ENCODE peak calls at places on chromosome 2, in nine cellular contexts. One of them, this sample, is unnamed.

GRCh38 chr2:171318463-171318934 is 115.3 kb downstream of the METTL8 start:
- DNase-seq in H9: peak
- DNase-seq in left lung: no peak
- DNase-seq in kidney: no peak
- DNase-seq in A673: peak
- DNase-seq in coronary artery: no peak
- DNase-seq in DND-41: no peak
- DNase-seq in A549: no peak
- DNase-seq in stomach: no peak
- DNase-seq in this sample: no peak

GRCh38 chr2:221229097-221229496 is 343.0 kb downstream of the EPHA4 start:
- DNase-seq in H9: no peak
- DNase-seq in kidney: no peak
- DNase-seq in left lung: no peak
- DNase-seq in A673: no peak
- DNase-seq in DND-41: no peak
- DNase-seq in stomach: no peak
- DNase-seq in A549: no peak
- DNase-seq in coronary artery: no peak
- DNase-seq in this sample: no peak

GRCh38 chr2:27705851-27706622 is 42.3 kb downstream of the SLC4A1AP start:
- DNase-seq in left lung: no peak
- DNase-seq in A549: peak
- DNase-seq in coronary artery: peak
- DNase-seq in kidney: peak
- DNase-seq in stomach: peak
- DNase-seq in DND-41: no peak
- DNase-seq in A673: no peak
- DNase-seq in H9: no peak
- DNase-seq in this sample: peak

GRCh38 chr2:58240595-58240937 is 559 bp downstream of the FANCL start:
- DNase-seq in left lung: no peak
- DNase-seq in kidney: no peak
- DNase-seq in A673: no peak
- DNase-seq in coronary artery: no peak
- DNase-seq in DND-41: no peak
- DNase-seq in H9: no peak
- DNase-seq in stomach: no peak
- DNase-seq in A549: no peak
- DNase-seq in this sample: peak

GRCh38 chr2:40209728-40210127 is 242.2 kb downstream of the SLC8A1 start:
- DNase-seq in A549: no peak
- DNase-seq in A673: no peak
- DNase-seq in kidney: no peak
- DNase-seq in coronary artery: no peak
- DNase-seq in H9: no peak
- DNase-seq in stomach: no peak
- DNase-seq in left lung: no peak
- DNase-seq in DND-41: no peak
- DNase-seq in this sample: no peak

GRCh38 chr2:37768491-37768925 is 97.1 kb upstream of the CDC42EP3 start:
- DNase-seq in kidney: no peak
- DNase-seq in A673: no peak
- DNase-seq in DND-41: no peak
- DNase-seq in H9: no peak
- DNase-seq in A549: peak
- DNase-seq in coronary artery: peak
- DNase-seq in left lung: no peak
- DNase-seq in stomach: peak
- DNase-seq in this sample: peak

GRCh38 chr2:201964631-201965206 is 68.9 kb upstream of the FZD7 start:
- DNase-seq in coronary artery: no peak
- DNase-seq in stomach: no peak
- DNase-seq in H9: no peak
- DNase-seq in kidney: peak
- DNase-seq in A673: peak
- DNase-seq in left lung: no peak
- DNase-seq in DND-41: no peak
- DNase-seq in A549: no peak
- DNase-seq in this sample: no peak

GRCh38 chr2:124286089-124286783 is 261.1 kb downstream of the CNTNAP5 start:
- DNase-seq in DND-41: no peak
- DNase-seq in H9: peak
- DNase-seq in coronary artery: no peak
- DNase-seq in stomach: no peak
- DNase-seq in left lung: no peak
- DNase-seq in A673: peak
- DNase-seq in A549: no peak
- DNase-seq in kidney: no peak
- DNase-seq in this sample: no peak

GRCh38 chr2:203758841-203759691 is 52.6 kb downstream of the CD28 start:
- DNase-seq in stomach: peak
- DNase-seq in DND-41: no peak
- DNase-seq in H9: no peak
- DNase-seq in kidney: no peak
- DNase-seq in A549: peak
- DNase-seq in A673: no peak
- DNase-seq in coronary artery: no peak
- DNase-seq in left lung: no peak
- DNase-seq in this sample: no peak

DNA sequence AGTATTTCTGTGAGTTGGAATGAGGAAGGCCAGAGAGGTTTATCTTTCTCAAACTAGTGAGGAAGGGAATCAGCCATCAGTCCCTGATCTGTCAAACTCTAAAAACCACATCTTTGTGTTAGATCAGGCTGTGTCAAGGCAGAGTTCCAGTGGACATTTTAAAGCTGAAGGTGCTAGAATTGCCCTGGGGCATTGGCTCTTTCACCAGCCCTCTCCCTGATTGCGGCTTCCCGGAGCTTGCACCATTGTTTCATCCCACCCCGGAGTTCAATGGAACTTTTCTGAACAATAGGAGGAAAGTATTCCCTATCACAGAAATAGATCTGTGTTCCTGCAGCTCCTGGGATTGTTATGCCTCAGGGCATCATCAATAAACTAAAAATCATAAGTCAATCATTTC is 110.2 kb downstream of the RNF144A start:
- DNase-seq in coronary artery: no peak
- DNase-seq in left lung: no peak
- DNase-seq in stomach: no peak
- DNase-seq in DND-41: no peak
- DNase-seq in A673: no peak
- DNase-seq in A549: no peak
- DNase-seq in H9: no peak
- DNase-seq in kidney: no peak
- DNase-seq in this sample: no peak
- H3K27ac ChIP-seq in coronary artery: no peak
- H3K27ac ChIP-seq in left lung: no peak
- H3K27ac ChIP-seq in stomach: no peak
- H3K27ac ChIP-seq in DND-41: no peak
- H3K27ac ChIP-seq in A673: no peak
- H3K27ac ChIP-seq in A549: no peak
- H3K27ac ChIP-seq in H9: no peak
- H3K27ac ChIP-seq in kidney: no peak
- H3K27ac ChIP-seq in this sample: no peak

DNA sequence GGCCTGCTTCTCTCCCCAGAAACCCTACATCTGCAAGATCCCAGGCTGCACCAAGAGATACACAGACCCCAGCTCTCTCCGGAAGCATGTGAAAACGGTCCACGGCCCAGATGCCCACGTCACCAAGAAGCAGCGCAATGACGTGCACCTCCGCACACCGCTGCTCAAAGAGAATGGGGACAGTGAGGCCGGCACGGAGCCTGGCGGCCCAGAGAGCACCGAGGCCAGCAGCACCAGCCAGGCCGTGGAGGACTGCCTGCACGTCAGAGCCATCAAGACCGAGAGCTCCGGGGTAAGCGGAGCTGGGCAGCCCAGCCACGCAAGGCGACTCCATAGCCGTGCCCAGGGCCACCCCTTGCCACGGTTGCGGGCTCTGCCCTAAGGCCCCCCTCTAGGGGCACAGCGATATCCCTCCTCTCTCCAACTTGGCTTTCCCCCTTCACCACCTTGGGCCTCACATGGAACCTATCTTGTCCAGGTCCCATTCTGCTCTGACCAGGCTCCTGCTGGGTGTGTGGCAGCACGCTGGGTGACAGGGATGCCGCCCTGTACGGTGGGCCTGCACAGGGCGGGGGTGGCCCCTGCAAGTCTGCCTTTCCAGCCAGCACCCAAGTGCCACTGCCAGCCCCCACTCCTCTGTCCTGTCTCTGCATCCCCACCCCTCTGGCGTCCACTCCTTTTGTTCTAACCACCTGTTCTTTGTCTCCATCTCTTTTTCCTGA is 248.9 kb downstream of the GLI2 start:
- DNase-seq in stomach: no peak
- DNase-seq in A549: no peak
- DNase-seq in coronary artery: no peak
- DNase-seq in kidney: no peak
- DNase-seq in A673: no peak
- DNase-seq in H9: no peak
- DNase-seq in left lung: no peak
- DNase-seq in DND-41: no peak
- DNase-seq in this sample: no peak
- TF ChIP-seq CTCF in stomach: no peak
- TF ChIP-seq CTCF in A549: no peak
- TF ChIP-seq CTCF in coronary artery: no peak
- TF ChIP-seq CTCF in kidney: no peak
- TF ChIP-seq CTCF in A673: no peak
- TF ChIP-seq CTCF in H9: no peak
- TF ChIP-seq CTCF in left lung: no peak
- TF ChIP-seq CTCF in DND-41: no peak
- TF ChIP-seq CTCF in this sample: no peak

GRCh38 chr2:6909431-6910385 is 7.5 kb upstream of the RNF144A start:
- DNase-seq in stomach: no peak
- DNase-seq in kidney: no peak
- DNase-seq in H9: no peak
- DNase-seq in coronary artery: no peak
- DNase-seq in A673: no peak
- DNase-seq in left lung: no peak
- DNase-seq in A549: no peak
- DNase-seq in DND-41: peak
- DNase-seq in this sample: no peak

GRCh38 chr2:6906165-6906751 is 11.0 kb upstream of the RNF144A start:
- DNase-seq in stomach: no peak
- DNase-seq in H9: no peak
- DNase-seq in left lung: no peak
- DNase-seq in A549: no peak
- DNase-seq in A673: no peak
- DNase-seq in DND-41: no peak
- DNase-seq in kidney: no peak
- DNase-seq in coronary artery: no peak
- DNase-seq in this sample: no peak

DNA sequence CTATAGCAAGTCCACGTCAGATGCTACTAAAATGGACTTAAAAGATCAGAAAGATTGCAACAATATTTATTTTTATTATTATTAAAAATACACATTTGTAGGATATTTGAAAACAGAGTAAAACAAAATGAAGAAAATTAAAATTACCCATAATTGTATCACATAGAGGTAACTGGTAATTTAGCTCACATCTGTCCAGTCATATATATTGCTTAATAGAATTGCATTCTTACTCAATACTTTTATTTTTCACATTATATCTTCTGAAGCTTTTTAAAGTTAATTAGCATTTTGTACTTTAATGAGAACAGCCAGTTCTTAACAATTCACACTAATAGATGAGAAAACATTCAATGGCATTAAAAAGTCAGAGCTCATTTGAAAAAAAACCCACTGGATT is 11.5 kb upstream of the RNF144A start:
- DNase-seq in H9: no peak
- DNase-seq in stomach: no peak
- DNase-seq in A673: no peak
- DNase-seq in coronary artery: no peak
- DNase-seq in kidney: no peak
- DNase-seq in DND-41: no peak
- DNase-seq in left lung: no peak
- DNase-seq in A549: no peak
- DNase-seq in this sample: no peak
- H3K27ac ChIP-seq in H9: no peak
- H3K27ac ChIP-seq in stomach: no peak
- H3K27ac ChIP-seq in A673: no peak
- H3K27ac ChIP-seq in coronary artery: no peak
- H3K27ac ChIP-seq in kidney: no peak
- H3K27ac ChIP-seq in DND-41: no peak
- H3K27ac ChIP-seq in left lung: no peak
- H3K27ac ChIP-seq in A549: no peak
- H3K27ac ChIP-seq in this sample: no peak

GRCh38 chr2:41873102-41873501 is 174.7 kb upstream of the PKDCC start:
- DNase-seq in kidney: no peak
- DNase-seq in H9: no peak
- DNase-seq in left lung: no peak
- DNase-seq in A673: peak
- DNase-seq in A549: no peak
- DNase-seq in DND-41: no peak
- DNase-seq in coronary artery: no peak
- DNase-seq in stomach: no peak
- DNase-seq in this sample: no peak

GRCh38 chr2:41870257-41870570 is 177.6 kb upstream of the PKDCC start:
- DNase-seq in H9: no peak
- DNase-seq in A549: no peak
- DNase-seq in stomach: no peak
- DNase-seq in DND-41: no peak
- DNase-seq in coronary artery: no peak
- DNase-seq in A673: no peak
- DNase-seq in left lung: no peak
- DNase-seq in kidney: no peak
- DNase-seq in this sample: no peak

GRCh38 chr2:41872646-41873045 is 175.2 kb upstream of the PKDCC start:
- DNase-seq in left lung: no peak
- DNase-seq in A673: no peak
- DNase-seq in H9: no peak
- DNase-seq in kidney: no peak
- DNase-seq in A549: no peak
- DNase-seq in coronary artery: no peak
- DNase-seq in stomach: no peak
- DNase-seq in DND-41: peak
- DNase-seq in this sample: no peak

GRCh38 chr2:41869542-41870256 is 178.1 kb upstream of the PKDCC start:
- DNase-seq in left lung: peak
- DNase-seq in kidney: peak
- DNase-seq in A673: peak
- DNase-seq in H9: peak
- DNase-seq in coronary artery: no peak
- DNase-seq in stomach: peak
- DNase-seq in DND-41: peak
- DNase-seq in A549: peak
- DNase-seq in this sample: peak

DNA sequence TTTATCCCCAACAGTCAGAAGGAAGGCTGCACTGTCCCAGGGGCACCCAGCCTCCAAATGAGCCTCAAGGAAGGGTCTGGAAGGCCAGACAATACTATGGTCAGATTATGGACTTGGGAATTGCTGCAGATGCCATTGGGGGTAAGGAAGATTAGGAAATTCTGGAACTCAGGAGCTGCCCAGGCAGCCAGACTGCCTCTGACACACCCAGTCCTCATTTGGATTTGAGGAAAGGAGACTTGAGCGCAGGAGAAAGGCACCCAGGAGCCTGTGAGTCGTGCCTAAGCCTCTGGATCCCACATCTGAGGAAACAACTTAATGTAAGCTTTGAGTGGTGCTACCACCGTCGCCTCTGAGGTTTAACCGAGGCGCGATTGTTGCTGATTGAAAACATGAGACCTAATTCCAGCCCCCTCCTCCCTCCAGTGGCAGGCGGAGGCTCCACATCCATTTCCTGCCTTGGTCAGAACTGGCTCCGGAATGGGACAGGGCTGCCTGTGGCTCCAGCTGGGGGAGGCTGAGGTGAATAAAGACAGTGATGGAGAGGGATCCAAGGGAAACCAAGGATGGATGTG is 176.8 kb upstream of the PKDCC start:
- DNase-seq in H9: peak
- DNase-seq in A673: peak
- DNase-seq in coronary artery: no peak
- DNase-seq in left lung: no peak
- DNase-seq in DND-41: peak
- DNase-seq in stomach: no peak
- DNase-seq in kidney: no peak
- DNase-seq in A549: no peak
- DNase-seq in this sample: no peak
- TF ChIP-seq CTCF in H9: peak
- TF ChIP-seq CTCF in A673: peak
- TF ChIP-seq CTCF in coronary artery: no peak
- TF ChIP-seq CTCF in left lung: no peak
- TF ChIP-seq CTCF in DND-41: peak
- TF ChIP-seq CTCF in stomach: no peak
- TF ChIP-seq CTCF in kidney: no peak
- TF ChIP-seq CTCF in A549: no peak
- TF ChIP-seq CTCF in this sample: no peak